ENCODE peak calls at places on chromosomes 12 and 14, in seven cellular contexts. Y is stimulated activated CD8-positive, alpha-beta memory T cell treated with anti-CD3 and anti-CD28 coated beads, Interleukin-4, amount 100 ng/mL, for 1 hour; O is lower lobe of right lung; H is GM23248; E is hypothalamus; N is GM12865; P is activated CD4-positive, alpha-beta T cell treated with anti-CD3 and anti-CD28 coated beads, Interleukin-2, amount 50 U/mL, for 1 hour. A is an unnamed sample.

GRCh38 chr12:57518920-57519757 is 1.2 kb downstream of the DDIT3 start:
- DNase-seq in Y (no peak), O (no peak), H (peak; percentile 81), E (no peak), N (no peak), P (no peak), A (peak; percentile 80)

GRCh38 chr14:57866199-57866755 is 385 bp upstream of the SLC35F4 start:
- DNase-seq in Y (no peak), O (no peak), H (no peak), E (no peak), N (no peak), P (no peak), A (no peak)

GRCh38 chr12:27396416-27396815 is 50.1 kb upstream of the SMCO2 start:
- DNase-seq in Y (no peak), O (no peak), H (no peak), E (no peak), N (no peak), P (no peak), A (no peak)

GRCh38 chr12:114430306-114430705 is 24.4 kb upstream of the TBX5 start:
- DNase-seq in Y (no peak), O (no peak), H (peak; percentile 98), E (no peak), N (no peak), P (no peak), A (no peak)

GRCh38 chr14:23113346-23114119 is 5.5 kb downstream of the CEBPE start:
- DNase-seq in Y (no peak), O (no peak), H (peak; percentile 42), E (no peak), N (no peak), P (no peak), A (peak; percentile 65)

GRCh38 chr14:61322799-61323290 is 1.5 kb downstream of the PRKCH start:
- DNase-seq in Y (no peak), O (peak; percentile 59), H (peak; percentile 24), E (no peak), N (peak; percentile 44), P (peak; percentile 55), A (no peak)

GRCh38 chr14:50677527-50678063 is 9.5 kb upstream of the SAV1 start:
- DNase-seq in Y (no peak), O (no peak), H (peak; percentile 75), E (no peak), N (peak; percentile 57), P (no peak), A (no peak)

GRCh38 chr12:109255377-109255776 is 53.7 kb downstream of the FOXN4 start:
- DNase-seq in Y (no peak), O (no peak), H (peak; percentile 7), E (peak; percentile 31), N (peak; percentile 14), P (no peak), A (no peak)

GRCh38 chr12:103851127-103851526 is 10.1 kb upstream of the NT5DC3 start:
- DNase-seq in Y (no peak), O (no peak), H (peak; percentile 21), E (no peak), N (no peak), P (no peak), A (no peak)

GRCh38 chr14:96136361-96136760 is 68.3 kb upstream of the BDKRB2 start:
- DNase-seq in Y (no peak), O (no peak), H (peak; percentile 58), E (no peak), N (no peak), P (no peak), A (no peak)

GRCh38 chr12:109678732-109679131 is 34.9 kb upstream of the FAM222A start:
- DNase-seq in Y (no peak), O (no peak), H (no peak), E (no peak), N (no peak), P (no peak), A (peak; percentile 31)

GRCh38 chr12:21971344-21971743 is 30.1 kb upstream of the ABCC9 start:
- DNase-seq in Y (no peak), O (no peak), H (no peak), E (no peak), N (no peak), P (no peak), A (no peak)

GRCh38 chr12:109655578-109655977 is 58.0 kb upstream of the FAM222A start:
- DNase-seq in Y (no peak), O (no peak), H (no peak), E (no peak), N (no peak), P (no peak), A (no peak)

GRCh38 chr12:108911915-108912314 is 32.0 kb downstream of the DAO start:
- DNase-seq in Y (no peak), O (no peak), H (no peak), E (no peak), N (no peak), P (no peak), A (no peak)

GRCh38 chr14:100150932-100151587 is 8.4 kb downstream of the DEGS2 start:
- DNase-seq in Y (no peak), O (no peak), H (no peak), E (no peak), N (no peak), P (no peak), A (no peak)

GRCh38 chr12:538731-539539 is 79.2 kb downstream of the B4GALNT3 start:
- DNase-seq in Y (peak; percentile 8), O (peak; percentile 78), H (peak; percentile 73), E (peak; percentile 12), N (no peak), P (peak; percentile 39), A (peak; percentile 86)

GRCh38 chr14:103141117-103141796 is 18.0 kb downstream of the TNFAIP2 start:
- DNase-seq in Y (no peak), O (peak; percentile 62), H (peak; percentile 60), E (no peak), N (peak; percentile 80), P (no peak), A (no peak)

GRCh38 chr14:48792376-48793024 is 793.7 kb downstream of the RPS29 start:
- DNase-seq in Y (no peak), O (no peak), H (no peak), E (no peak), N (no peak), P (no peak), A (no peak)

GRCh38 chr14:57634335-57634734 is 140.7 kb upstream of the CCDC198 start:
- DNase-seq in Y (no peak), O (no peak), H (no peak), E (no peak), N (no peak), P (no peak), A (no peak)

GRCh38 chr12:121581681-121582439 is 1.0 kb upstream of the KDM2B start:
- DNase-seq in Y (no peak), O (no peak), H (peak; percentile 87), E (peak; percentile 19), N (no peak), P (no peak), A (no peak)

GRCh38 chr14:92770454-92770853 is 22.0 kb upstream of the LGMN start:
- DNase-seq in Y (no peak), O (no peak), H (no peak), E (no peak), N (peak; percentile 55), P (no peak), A (no peak)

A was measured in spleen.